ENCODE peak calls at places on chromosomes 2 and 18, in seven cellular contexts. B is A549, L is IMR-90, W is heart right ventricle, F is HCT116, P is fibroblast of pulmonary artery, V is GM23338. S is an unnamed sample.

GRCh38 chr18:59239627-59240026 is 19.7 kb downstream of the GRP start:
- DNase-seq in B (no peak), V (no peak), W (no peak), F (no peak), L (no peak), P (no peak), S (no peak)

GRCh38 chr2:105627530-105627929 is 117.2 kb upstream of the NCK2 start:
- DNase-seq in F (no peak), P (peak; percentile 59), L (no peak), B (no peak), W (no peak), V (no peak), S (no peak)

GRCh38 chr2:68357608-68358337 is 7.3 kb upstream of the PLEK start:
- DNase-seq in V (peak; percentile 85), L (peak; percentile 58), B (peak; percentile 67), W (peak; percentile 48), F (peak; percentile 51), P (peak; percentile 70), S (peak; percentile 82)

GRCh38 chr18:62585274-62586147 is 62.7 kb downstream of the ZCCHC2 start:
- DNase-seq in P (no peak), B (no peak), W (no peak), V (no peak), F (no peak), L (no peak), S (no peak)

GRCh38 chr2:197946562-197946961 is 142.2 kb downstream of the PLCL1 start:
- DNase-seq in B (no peak), V (peak; percentile 8), F (no peak), W (no peak), P (peak; percentile 33), L (no peak), S (no peak)

GRCh38 chr18:24725644-24726043 is 265.2 kb downstream of the HRH4 start:
- DNase-seq in P (no peak), L (no peak), B (no peak), F (no peak), V (no peak), W (no peak), S (no peak)

GRCh38 chr2:135815269-135815668 is 21.7 kb downstream of the LCT start:
- DNase-seq in L (no peak), B (no peak), V (no peak), F (no peak), W (no peak), P (no peak), S (no peak)

GRCh38 chr2:40479995-40480525 is 28.2 kb upstream of the SLC8A1 start:
- DNase-seq in P (no peak), L (no peak), V (no peak), B (no peak), W (no peak), F (no peak), S (peak; percentile 20)

GRCh38 chr2:26969089-26969844 is 1.2 kb upstream of the MAPRE3 start:
- DNase-seq in P (no peak), F (no peak), V (no peak), W (no peak), L (peak; percentile 81), B (peak; percentile 48), S (no peak)

GRCh38 chr2:29522951-29523669 is 398.3 kb downstream of the ALK start:
- DNase-seq in V (no peak), B (peak; percentile 39), L (peak; percentile 86), W (no peak), P (peak; percentile 11), F (no peak), S (no peak)

GRCh38 chr2:233007739-233008138 is 5.3 kb downstream of the NGEF start:
- DNase-seq in P (no peak), L (no peak), B (no peak), W (no peak), F (no peak), V (no peak), S (no peak)

GRCh38 chr2:188984680-188985079 is 10.5 kb downstream of the COL3A1 start:
- DNase-seq in W (no peak), P (peak; percentile 97), L (peak; percentile 93), B (peak; percentile 74), F (no peak), V (no peak), S (no peak)

GRCh38 chr2:108594132-108594981 is 60.1 kb downstream of the LIMS1 start:
- DNase-seq in L (peak; percentile 93), W (no peak), V (no peak), F (peak; percentile 62), P (peak; percentile 91), B (peak; percentile 76), S (peak; percentile 90)

GRCh38 chr2:108594982-108595464 is 60.8 kb downstream of the LIMS1 start:
- DNase-seq in L (peak; percentile 96), V (no peak), W (no peak), B (peak; percentile 87), F (no peak), P (peak; percentile 92), S (peak; percentile 87)

GRCh38 chr2:108591163-108591562 is 56.9 kb downstream of the LIMS1 start:
- DNase-seq in B (no peak), W (no peak), F (no peak), V (no peak), P (no peak), L (no peak), S (peak; percentile 33)

GRCh38 chr2:108589786-108590185 is 55.5 kb downstream of the LIMS1 start:
- DNase-seq in B (no peak), P (no peak), F (no peak), L (no peak), V (no peak), W (no peak), S (no peak)

GRCh38 chr2:108593547-108594098 is 59.4 kb downstream of the LIMS1 start:
- DNase-seq in P (peak; percentile 83), V (no peak), F (no peak), L (peak; percentile 88), W (no peak), B (peak; percentile 40), S (peak; percentile 38)
- TF ChIP-seq CTCF in P (peak; percentile 17), V (peak; percentile 29), F (peak; percentile 34), L (peak; percentile 7), W (no peak), B (no peak), S (no peak)

GRCh38 chr2:191478754-191479679 is 198.9 kb upstream of the NABP1 start:
- DNase-seq in P (peak; percentile 77), W (peak; percentile 57), B (no peak), F (no peak), L (peak; percentile 39), V (peak; percentile 14), S (no peak)

GRCh38 chr2:191476901-191477300 is 201.0 kb upstream of the NABP1 start:
- DNase-seq in V (no peak), L (no peak), F (no peak), P (no peak), W (no peak), B (no peak), S (no peak)

GRCh38 chr2:191486584-191487320 is 191.2 kb upstream of the NABP1 start:
- DNase-seq in L (peak; percentile 99), V (no peak), F (peak; percentile 84), W (no peak), P (peak; percentile 89), B (no peak), S (peak; percentile 78)

GRCh38 chr2:191479680-191480023 is 198.3 kb upstream of the NABP1 start:
- DNase-seq in P (no peak), V (no peak), B (no peak), F (no peak), L (no peak), W (no peak), S (no peak)

DNA sequence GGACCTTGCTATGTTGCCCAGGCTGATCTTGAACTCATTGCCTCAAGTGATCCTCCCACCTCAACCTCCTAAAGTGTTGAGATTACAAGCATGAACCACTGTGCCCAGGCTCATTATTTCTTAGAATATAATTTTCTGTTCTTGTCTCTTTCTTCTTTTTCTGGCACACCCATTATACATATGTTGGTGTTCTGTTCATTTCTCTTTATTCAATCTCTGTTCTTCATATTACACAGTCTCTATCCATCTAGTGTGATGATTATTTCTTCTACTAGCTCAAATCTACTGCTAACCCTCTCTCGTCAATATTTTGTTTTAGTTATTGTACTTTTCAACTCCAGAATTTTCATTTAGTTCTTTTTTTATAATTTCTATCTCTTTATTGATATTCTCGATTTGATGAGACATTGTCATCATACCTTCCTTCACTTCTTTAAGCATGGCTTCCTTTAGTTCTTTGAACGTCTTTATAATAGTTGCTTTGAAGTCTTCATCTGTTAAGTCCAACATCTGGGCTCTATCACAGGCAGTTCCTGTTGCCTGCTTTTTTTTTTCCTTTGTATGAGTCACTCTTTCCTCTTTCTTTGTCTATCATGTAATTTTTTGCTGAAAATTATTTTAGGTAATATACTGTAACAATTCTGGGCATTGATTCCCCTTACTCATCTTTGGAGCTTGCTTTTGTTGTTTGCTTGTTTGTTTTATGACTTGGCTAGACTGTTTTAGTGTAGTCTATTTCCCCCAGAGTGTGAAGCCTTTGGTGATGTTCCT is 196.4 kb upstream of the NABP1 start:
- DNase-seq in B (no peak), W (no peak), P (peak; percentile 68), L (no peak), V (no peak), F (no peak), S (no peak)
- TF ChIP-seq CTCF in B (no peak), W (no peak), P (no peak), L (no peak), V (no peak), F (no peak), S (no peak)

DNA sequence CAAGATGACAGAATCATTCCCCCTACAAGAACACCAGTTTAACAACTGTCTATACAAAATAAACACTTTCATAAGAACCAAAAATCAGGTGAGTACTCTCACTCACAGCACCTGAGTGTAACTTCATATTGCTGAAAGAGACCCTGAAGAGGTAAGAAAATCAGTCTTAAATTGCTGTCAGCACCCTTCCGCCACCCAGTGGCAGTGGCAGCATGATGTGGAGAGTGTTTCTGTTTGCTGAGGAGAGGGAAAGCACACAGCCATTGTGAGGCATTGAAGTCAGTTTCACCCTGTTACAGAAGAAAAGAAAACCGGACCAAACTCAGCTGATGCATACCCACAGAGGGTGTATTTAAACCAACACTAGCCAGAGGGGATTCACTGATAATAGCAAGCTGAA is 1240.8 kb upstream of the CRIM1 start:
- DNase-seq in L (no peak), W (no peak), P (no peak), F (no peak), B (peak; percentile 34), V (peak; percentile 58), S (peak; percentile 3)
- TF ChIP-seq CTCF in L (no peak), W (no peak), P (no peak), F (no peak), B (peak; percentile 45), V (peak; percentile 68), S (no peak)

DNA sequence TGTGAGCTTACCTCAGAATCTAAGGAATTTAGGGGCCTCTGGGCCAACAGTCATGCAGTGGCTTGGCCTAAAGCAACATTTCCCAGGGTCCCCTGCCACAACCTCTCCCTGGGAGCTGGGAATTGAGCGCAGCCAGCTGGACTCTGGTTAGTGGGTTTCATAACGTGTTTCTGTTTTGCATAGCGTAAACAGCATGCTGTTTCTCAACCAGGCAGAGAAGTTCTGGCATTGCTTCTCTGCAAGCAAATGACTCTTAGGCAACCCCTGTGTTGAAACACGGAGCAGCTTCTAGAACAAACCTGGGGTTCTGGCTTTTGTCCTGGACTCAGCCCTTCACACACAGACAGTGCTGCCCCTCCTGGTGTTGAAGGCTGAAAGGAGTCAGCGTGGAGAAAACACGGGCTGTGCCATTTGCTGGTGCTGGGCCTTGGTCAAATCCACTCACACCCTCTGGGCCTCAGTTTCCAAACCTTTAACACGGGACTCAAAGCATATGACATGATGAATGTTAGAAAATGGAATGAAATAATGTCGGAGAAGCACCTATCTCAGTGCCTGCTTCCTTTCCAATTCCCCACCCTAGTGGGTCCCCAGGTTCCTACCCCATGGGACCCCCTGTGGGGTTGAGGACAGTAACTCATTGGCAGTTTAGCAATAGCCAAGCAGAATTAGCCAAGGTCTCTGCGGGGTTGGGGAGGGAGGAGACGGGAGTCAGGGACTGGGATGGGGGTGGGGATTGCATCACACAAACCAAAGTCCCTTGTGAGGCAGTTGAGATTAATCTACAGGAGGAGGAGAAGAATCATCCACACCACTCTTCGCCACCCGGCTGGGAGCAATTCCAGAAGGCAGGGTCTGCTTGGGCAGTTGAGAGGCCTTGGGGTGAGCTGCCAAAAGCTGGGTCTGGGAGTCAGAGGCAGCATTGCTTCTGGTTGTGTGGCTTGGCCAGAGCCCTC is 30.2 kb upstream of the IL1R2 start:
- DNase-seq in B (no peak), P (peak; percentile 100), W (peak; percentile 62), L (peak; percentile 96), F (no peak), V (no peak), S (peak; percentile 99)
- TF ChIP-seq CTCF in B (no peak), P (peak; percentile 35), W (no peak), L (no peak), F (no peak), V (no peak), S (no peak)